ENCODE peak calls at places on chromosomes 16 and 17, in seven cellular contexts. K is Panc1, X is SK-N-SH, A is K562, O is HCT116, G is H1, M is GM12878. N is an unnamed sample.

GRCh38 chr17:7258731-7259554 is 3.3 kb downstream of the CLDN7 start:
- DNase-seq in K (no peak), X (no peak), A (no peak), O (peak; percentile 62), G (no peak), M (no peak), N (peak; percentile 78)

GRCh38 chr17:63040816-63041215 is 74.8 kb downstream of the TANC2 start:
- DNase-seq in K (no peak), X (no peak), A (no peak), O (no peak), G (no peak), M (no peak), N (no peak)

GRCh38 chr17:13385481-13385907 is 216.2 kb downstream of the HS3ST3A1 start:
- DNase-seq in K (no peak), X (no peak), A (no peak), O (no peak), G (no peak), M (no peak), N (no peak)

GRCh38 chr17:43998552-43998951 is 5.9 kb upstream of the NAGS start:
- DNase-seq in K (no peak), X (no peak), A (no peak), O (no peak), G (no peak), M (no peak), N (no peak)

GRCh38 chr17:29760279-29760721 is 137.6 kb upstream of the CORO6 start:
- DNase-seq in K (no peak), X (no peak), A (no peak), O (no peak), G (no peak), M (peak; percentile 85), N (no peak)

GRCh38 chr17:11880714-11881113 is 116.6 kb downstream of the ZNF18 start:
- DNase-seq in K (no peak), X (peak; percentile 22), A (peak; percentile 30), O (peak; percentile 48), G (no peak), M (no peak), N (peak; percentile 52)

GRCh38 chr17:50028207-50029120 is 27.4 kb upstream of the ITGA3 start:
- DNase-seq in K (no peak), X (peak; percentile 46), A (no peak), O (no peak), G (no peak), M (no peak), N (no peak)

GRCh38 chr17:7842950-7843535 is 9.0 kb downstream of the KDM6B start:
- DNase-seq in K (no peak), X (no peak), A (no peak), O (no peak), G (no peak), M (no peak), N (peak; percentile 53)

GRCh38 chr16:75202069-75202590 is 4.8 kb downstream of the CTRB2 start:
- DNase-seq in K (no peak), X (no peak), A (no peak), O (no peak), G (no peak), M (no peak), N (no peak)

GRCh38 chr17:46949291-46950174 is 26.6 kb downstream of the GOSR2 start:
- DNase-seq in K (no peak), X (no peak), A (no peak), O (no peak), G (no peak), M (no peak), N (no peak)

GRCh38 chr17:46950615-46950996 is 27.6 kb downstream of the GOSR2 start:
- DNase-seq in K (no peak), X (no peak), A (no peak), O (no peak), G (no peak), M (no peak), N (no peak)

GRCh38 chr17:46950997-46951621 is 27.9 kb downstream of the RPRML start:
- DNase-seq in K (no peak), X (no peak), A (no peak), O (no peak), G (no peak), M (no peak), N (no peak)

GRCh38 chr17:46947236-46947635 is 24.3 kb downstream of the GOSR2 start:
- DNase-seq in K (no peak), X (no peak), A (no peak), O (no peak), G (no peak), M (no peak), N (no peak)

DNA sequence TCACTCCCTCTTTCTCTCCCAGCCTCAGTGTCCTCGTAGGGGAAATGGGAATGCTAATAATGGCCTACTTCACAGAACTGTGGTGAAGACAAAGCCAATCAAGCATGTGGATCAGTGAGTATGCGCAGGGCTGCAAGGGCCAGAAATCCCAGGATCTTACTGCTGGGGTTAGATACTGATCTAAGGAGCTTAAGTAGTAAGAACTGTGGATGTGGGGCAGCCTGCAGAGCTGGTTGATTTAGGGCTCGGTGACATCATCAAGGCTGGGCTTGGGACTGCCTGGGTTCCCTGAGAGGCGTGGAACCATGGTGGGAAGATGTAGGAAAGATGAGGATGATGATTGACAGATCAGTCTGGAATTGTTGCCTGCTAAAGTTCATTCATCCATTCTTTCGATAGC is 25.6 kb downstream of the GOSR2 start:
- DNase-seq in K (no peak), X (no peak), A (no peak), O (no peak), G (no peak), M (no peak), N (no peak)
- TF ChIP-seq SIN3A in K (no peak), X (no peak), A (no peak), O (no peak), G (no peak), M (no peak), N (no peak)

GRCh38 chr17:79323556-79323955 is 248.9 kb downstream of the ENGASE start:
- DNase-seq in K (no peak), X (no peak), A (no peak), O (no peak), G (no peak), M (no peak), N (no peak)
- TF ChIP-seq SIN3A in K (no peak), X (no peak), A (no peak), O (no peak), G (no peak), M (no peak), N (no peak)

GRCh38 chr17:66952681-66953638 is 11.5 kb upstream of the CACNG4 start:
- DNase-seq in K (no peak), X (peak; percentile 80), A (no peak), O (no peak), G (no peak), M (no peak), N (no peak)

GRCh38 chr17:66952031-66952524 is 12.4 kb upstream of the CACNG4 start:
- DNase-seq in K (peak; percentile 67), X (no peak), A (no peak), O (peak; percentile 99), G (peak; percentile 83), M (no peak), N (peak; percentile 93)

GRCh38 chr17:66951605-66951953 is 12.9 kb upstream of the CACNG4 start:
- DNase-seq in K (no peak), X (no peak), A (no peak), O (no peak), G (no peak), M (no peak), N (no peak)

GRCh38 chr17:66954632-66955031 is 9.9 kb upstream of the CACNG4 start:
- DNase-seq in K (no peak), X (no peak), A (no peak), O (no peak), G (no peak), M (no peak), N (no peak)

GRCh38 chr17:66953661-66954060 is 10.8 kb upstream of the CACNG4 start:
- DNase-seq in K (no peak), X (peak; percentile 90), A (no peak), O (no peak), G (no peak), M (no peak), N (no peak)
- TF ChIP-seq SIN3A in K (no peak), X (no peak), A (no peak), O (no peak), G (no peak), M (no peak), N (no peak)

GRCh38 chr17:74012465-74012864 is 191.0 kb upstream of the RPL38 start:
- DNase-seq in K (no peak), X (no peak), A (no peak), O (no peak), G (no peak), M (no peak), N (peak; percentile 15)
- TF ChIP-seq SIN3A in K (no peak), X (no peak), A (no peak), O (no peak), G (no peak), M (no peak), N (no peak)